ENCODE peak calls at places on chromosomes 7 and 10, in five cellular contexts. B is hepatocyte, N is GM23338, X is OCI-LY7, W is GM23248. L is an unnamed sample. For H3K9me2, the result is how much of the 10 kb centered on the place peaks cover.

GRCh38 chr10:62112325-62112724 is 156.3 kb downstream of the RTKN2 start:
- DNase-seq in B (no peak), W (no peak), X (no peak), N (no peak), L (peak)

GRCh38 chr7:99623702-99624447 is 7.1 kb downstream of the ZSCAN25 start:
- DNase-seq in X (no peak), B (peak), N (no peak), W (no peak), L (no peak)

GRCh38 chr10:63614371-63614891 is 93.2 kb downstream of the REEP3 start:
- DNase-seq in N (no peak), B (no peak), X (no peak), W (peak), L (no peak)

GRCh38 chr10:78718032-78718572 is 350.7 kb upstream of the ZMIZ1 start:
- DNase-seq in W (peak), B (no peak), N (no peak), X (no peak), L (no peak)

GRCh38 chr10:14481752-14482151 is 151.0 kb upstream of the FRMD4A start:
- DNase-seq in N (no peak), W (no peak), X (no peak), B (no peak), L (no peak)

GRCh38 chr10:77713506-77714280 is 76.1 kb upstream of the KCNMA1 start:
- DNase-seq in W (peak), B (no peak), N (no peak), X (no peak), L (no peak)

GRCh38 chr10:102461187-102462054 is 10.1 kb upstream of the C10orf95 start:
- DNase-seq in B (peak), W (peak), N (peak), X (peak), L (peak)

GRCh38 chr7:40541336-40541735 is 406.5 kb downstream of the SUGCT start:
- DNase-seq in W (peak), N (no peak), B (no peak), X (no peak), L (no peak)

GRCh38 chr7:34198089-34198686 is 292.8 kb downstream of the BMPER start:
- DNase-seq in W (peak), B (no peak), X (no peak), N (no peak), L (no peak)

GRCh38 chr7:128027485-128027980 is 3.7 kb downstream of the LRRC4 start:
- DNase-seq in W (peak), B (peak), X (no peak), N (no peak), L (peak)
- H3K9me2 ChIP-seq in W (under half), B (under half), X (under half), N (under half), L (under half)

GRCh38 chr10:35388682-35389081 is 52.4 kb downstream of the CCNY start:
- DNase-seq in W (no peak), X (no peak), N (no peak), B (no peak), L (no peak)

GRCh38 chr10:35387768-35388167 is 51.5 kb downstream of the CCNY start:
- DNase-seq in W (peak), X (no peak), N (no peak), B (no peak), L (peak)

GRCh38 chr10:35384265-35384868 is 48.1 kb downstream of the CCNY start:
- DNase-seq in W (peak), X (no peak), N (no peak), B (peak), L (peak)

GRCh38 chr10:35388197-35388596 is 51.9 kb downstream of the CCNY start:
- DNase-seq in X (no peak), N (no peak), W (no peak), B (no peak), L (no peak)

GRCh38 chr10:35386594-35387174 is 50.4 kb downstream of the CCNY start:
- DNase-seq in N (no peak), B (peak), W (no peak), X (no peak), L (peak)
- H3K9me2 ChIP-seq in N (under half), B (under half), W (under half), X (under half), L (under half)

GRCh38 chr10:132203256-132204077 is 16.7 kb downstream of the DPYSL4 start:
- DNase-seq in B (no peak), W (no peak), N (no peak), X (no peak), L (no peak)
- H3K9me2 ChIP-seq in B (under half), W (under half), N (under half), X (under half), L (under half)

GRCh38 chr10:21740989-21741388 is 207.0 kb downstream of the MLLT10 start:
- DNase-seq in N (no peak), W (no peak), X (no peak), B (no peak), L (no peak)

GRCh38 chr10:21733710-21734109 is 199.7 kb downstream of the MLLT10 start:
- DNase-seq in X (no peak), W (peak), B (no peak), N (no peak), L (no peak)

GRCh38 chr10:21742740-21743412 is 208.8 kb downstream of the MLLT10 start:
- DNase-seq in B (no peak), X (no peak), N (no peak), W (no peak), L (peak)

GRCh38 chr10:21732067-21732772 is 198.2 kb downstream of the MLLT10 start:
- DNase-seq in W (peak), B (peak), N (peak), X (peak), L (peak)

DNA sequence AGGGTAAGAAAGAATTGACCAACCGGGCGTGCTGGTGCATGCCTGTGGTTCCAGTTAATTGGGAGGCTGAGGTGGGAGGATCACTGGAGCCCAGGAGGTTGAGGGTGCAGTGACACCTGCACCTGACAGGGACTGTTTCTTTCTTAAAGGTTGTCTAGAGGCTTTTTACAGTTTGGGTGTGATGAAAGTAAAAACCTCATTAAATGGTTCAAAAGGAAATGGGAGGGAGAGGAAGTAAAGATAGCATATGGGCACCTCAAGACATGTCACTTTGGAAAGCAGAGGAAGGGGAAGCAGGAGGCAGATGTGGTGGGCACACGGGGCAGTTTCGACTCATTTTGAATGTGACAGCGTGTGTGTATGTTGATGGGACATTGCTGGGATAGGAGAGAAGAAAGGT is 203.0 kb downstream of the MLLT10 start:
- DNase-seq in N (no peak), B (no peak), W (no peak), X (no peak), L (no peak)
- H3K9me2 ChIP-seq in N (under half), B (under half), W (under half), X (under half), L (under half)

GRCh38 chr7:42137431-42137830 is 99.6 kb downstream of the GLI3 start:
- DNase-seq in W (no peak), B (no peak), X (no peak), N (no peak), L (no peak)
- H3K9me2 ChIP-seq in W (under half), B (under half), X (under half), N (under half), L (under half)

GRCh38 chr10:48447356-48448215 is 141.1 kb downstream of the MAPK8 start:
- DNase-seq in B (no peak), X (no peak), N (no peak), W (no peak), L (no peak)
- H3K9me2 ChIP-seq in B (under half), X (under half), N (under half), W (under half), L (under half)

GRCh38 chr10:129971381-129972144 is 7.5 kb upstream of the EBF3 start:
- DNase-seq in B (peak), X (no peak), N (peak), W (peak), L (peak)

GRCh38 chr10:129973674-129974059 is 9.6 kb upstream of the EBF3 start:
- DNase-seq in B (no peak), X (no peak), N (no peak), W (no peak), L (no peak)

GRCh38 chr10:129970404-129971364 is 6.6 kb upstream of the EBF3 start:
- DNase-seq in B (no peak), W (no peak), X (no peak), N (no peak), L (no peak)

GRCh38 chr10:129972145-129972965 is 8.3 kb upstream of the EBF3 start:
- DNase-seq in N (peak), W (peak), B (peak), X (no peak), L (no peak)

GRCh38 chr10:129972966-129973673 is 9.0 kb upstream of the EBF3 start:
- DNase-seq in N (peak), W (no peak), X (no peak), B (no peak), L (no peak)
- H3K9me2 ChIP-seq in N (under half), W (under half), X (under half), B (under half), L (under half)

L was measured in PC-3.